ENCODE peak calls at places on chromosomes 11 and 22, in nine cellular contexts. W is GM12865; Z is activated CD4-positive, alpha-beta T cell treated with anti-CD3 and anti-CD28 coated beads for 24 hours; Q is A549; L is substantia nigra; O is activated T-helper 9 cell treated with anti-CD3 and anti-CD28 coated beads, Interleukin-2, amount 50 U/mL, for 16 hours; E is M059J; M is cardiac muscle cell; Y is mesendoderm. V is an unnamed sample.

GRCh38 chr11:15969701-15970329 is 386.5 kb downstream of the SOX6 start:
- DNase-seq in L (no peak), Q (no peak), E (peak), M (no peak), Z (no peak), O (no peak), W (peak), Y (no peak), V (no peak)

GRCh38 chr22:27113211-27114030 is 456.0 kb downstream of the MIAT start:
- DNase-seq in Z (no peak), E (peak), L (peak), W (no peak), M (no peak), Q (peak), Y (peak), O (no peak), V (peak)

GRCh38 chr22:46866591-46866990 is 104.1 kb downstream of the TBC1D22A start:
- DNase-seq in Q (no peak), O (no peak), L (no peak), E (peak), Z (no peak), M (no peak), Y (peak), W (no peak), V (no peak)

GRCh38 chr22:18076060-18076497 is 1.7 kb upstream of the PEX26 start:
- DNase-seq in W (peak), Q (peak), O (no peak), Y (peak), M (peak), Z (peak), E (peak), L (peak), V (peak)

GRCh38 chr11:47433991-47434786 is 8.0 kb upstream of the PSMC3 start:
- DNase-seq in E (peak), Y (no peak), Q (no peak), Z (no peak), W (no peak), L (no peak), O (no peak), M (no peak), V (peak)

GRCh38 chr22:11066458-11067285 is 4461.3 kb upstream of the OR11H1 start:
- DNase-seq in M (no peak), W (no peak), Y (no peak), Q (no peak), O (no peak), L (no peak), Z (no peak), E (no peak), V (no peak)

GRCh38 chr22:47152938-47153337 is 390.5 kb downstream of the TBC1D22A start:
- DNase-seq in Z (no peak), Y (no peak), W (no peak), O (no peak), Q (no peak), E (peak), L (no peak), M (no peak), V (no peak)

GRCh38 chr22:28395920-28396447 is 283.7 kb downstream of the TTC28 start:
- DNase-seq in E (peak), O (no peak), L (no peak), Y (no peak), Z (no peak), Q (peak), W (no peak), M (no peak), V (no peak)

GRCh38 chr22:25417792-25418191 is 146.7 kb upstream of the GRK3 start:
- DNase-seq in Z (no peak), E (no peak), L (no peak), Y (no peak), Q (no peak), O (no peak), W (no peak), M (no peak), V (no peak)

GRCh38 chr11:14179126-14179820 is 179.7 kb downstream of the RRAS2 start:
- DNase-seq in O (no peak), E (peak), M (no peak), Q (no peak), Y (no peak), L (no peak), Z (no peak), W (no peak), V (no peak)

GRCh38 chr22:22047266-22047665 is 64.7 kb upstream of the TOP3B start:
- DNase-seq in O (no peak), L (no peak), E (no peak), Y (no peak), M (no peak), W (no peak), Q (no peak), Z (no peak), V (no peak)

GRCh38 chr22:37431811-37432707 is 4.8 kb upstream of the ELFN2 start:
- DNase-seq in W (peak), L (no peak), Q (peak), Y (no peak), M (no peak), O (peak), Z (peak), E (peak), V (no peak)

GRCh38 chr11:109037856-109038780 is 373.2 kb downstream of the DDX10 start:
- DNase-seq in O (no peak), L (no peak), E (peak), Q (no peak), Z (no peak), M (no peak), W (no peak), Y (no peak), V (peak)

GRCh38 chr11:65488273-65489058 is 10.4 kb upstream of the MALAT1 start:
- DNase-seq in Y (peak), Q (peak), O (no peak), L (no peak), W (no peak), Z (no peak), M (no peak), E (peak), V (peak)

GRCh38 chr22:42719133-42719532 is 1.5 kb downstream of the A4GALT start:
- DNase-seq in Y (no peak), W (peak), O (no peak), E (no peak), L (no peak), M (no peak), Z (no peak), Q (no peak), V (no peak)

GRCh38 chr11:8477151-8477550 is 116.9 kb downstream of the STK33 start:
- DNase-seq in Q (no peak), O (no peak), W (no peak), Z (no peak), E (no peak), L (no peak), M (no peak), Y (no peak), V (no peak)

GRCh38 chr11:46391578-46392420 is at the start of gene CHRM4:
- DNase-seq in E (peak), Q (peak), W (no peak), M (peak), Z (no peak), O (no peak), L (no peak), Y (peak), V (no peak)

GRCh38 chr11:6992026-6992425 is 28.1 kb downstream of the ZNF214 start:
- DNase-seq in L (no peak), W (no peak), Z (no peak), Q (no peak), O (no peak), M (no peak), Y (no peak), E (no peak), V (no peak)

GRCh38 chr11:47361419-47361818 is 8.9 kb upstream of the MYBPC3 start:
- DNase-seq in Z (no peak), O (no peak), Y (no peak), L (no peak), M (no peak), W (no peak), Q (no peak), E (no peak), V (no peak)

GRCh38 chr11:101169944-101170343 is 40.3 kb upstream of the PGR start:
- DNase-seq in Y (no peak), M (no peak), O (no peak), Z (no peak), W (no peak), L (no peak), E (no peak), Q (no peak), V (no peak)

GRCh38 chr11:112977620-112978212 is 16.5 kb downstream of the NCAM1 start:
- DNase-seq in Z (no peak), L (no peak), Y (no peak), O (no peak), M (no peak), Q (no peak), W (no peak), E (no peak), V (peak)

GRCh38 chr22:17167486-17167885 is 8.4 kb upstream of the HDHD5 start:
- DNase-seq in Z (no peak), M (no peak), O (no peak), L (peak), Q (no peak), Y (no peak), W (no peak), E (no peak), V (peak)

GRCh38 chr11:83265331-83265730 is 20.8 kb downstream of the CCDC90B start:
- DNase-seq in Y (no peak), Q (no peak), E (peak), W (no peak), M (no peak), Z (no peak), O (no peak), L (no peak), V (no peak)

GRCh38 chr11:1920909-1921575 is 1.5 kb downstream of the TNNT3 start:
- DNase-seq in L (no peak), Q (no peak), E (no peak), M (no peak), Z (no peak), O (no peak), Y (no peak), W (peak), V (no peak)

GRCh38 chr11:13376402-13376801 is 86.6 kb downstream of the BTBD10 start:
- DNase-seq in Q (no peak), E (no peak), Y (no peak), O (no peak), W (no peak), L (no peak), Z (no peak), M (no peak), V (no peak)

GRCh38 chr11:110093407-110094297 is 460 bp downstream of the ZC3H12C start:
- DNase-seq in Q (peak), L (peak), W (peak), E (peak), Y (peak), Z (no peak), M (peak), O (no peak), V (peak)

GRCh38 chr22:23796461-23796860 is 9.7 kb downstream of the SMARCB1 start:
- DNase-seq in L (no peak), O (no peak), Z (no peak), Y (no peak), M (no peak), Q (no peak), W (no peak), E (no peak), V (no peak)

GRCh38 chr11:85385561-85385960 is 241.6 kb downstream of the DLG2 start:
- DNase-seq in W (no peak), Y (no peak), M (no peak), Z (no peak), L (no peak), Q (no peak), E (no peak), O (no peak), V (no peak)

GRCh38 chr11:18046116-18046777 is at the start of gene TPH1:
- DNase-seq in E (peak), W (no peak), O (no peak), Q (no peak), M (peak), Z (no peak), Y (peak), L (no peak), V (no peak)

GRCh38 chr22:24459911-24460310 is 32.5 kb downstream of the ADORA2A start:
- DNase-seq in O (no peak), E (no peak), Q (no peak), Z (no peak), M (no peak), Y (no peak), L (no peak), W (no peak), V (no peak)

GRCh38 chr11:94749367-94749766 is 18.8 kb upstream of the AMOTL1 start:
- DNase-seq in Z (no peak), W (no peak), Y (no peak), Q (peak), M (no peak), L (no peak), E (peak), O (no peak), V (no peak)

GRCh38 chr22:18985761-18986160 is 49.7 kb upstream of the PRODH start:
- DNase-seq in M (no peak), L (no peak), Z (no peak), Y (no peak), W (no peak), Q (no peak), O (no peak), E (no peak), V (no peak)

GRCh38 chr11:34654491-34655334 is 33.8 kb downstream of the EHF start:
- DNase-seq in M (no peak), Q (peak), W (no peak), Z (no peak), E (peak), O (no peak), L (peak), Y (peak), V (peak)

GRCh38 chr11:16876053-16876752 is 137.8 kb downstream of the C11orf58 start:
- DNase-seq in O (no peak), W (no peak), Y (no peak), Z (no peak), Q (no peak), L (no peak), E (no peak), M (no peak), V (no peak)

GRCh38 chr22:49229483-49230193 is 598.0 kb downstream of the BRD1 start:
- DNase-seq in W (no peak), Z (no peak), E (no peak), O (no peak), M (no peak), Y (no peak), L (no peak), Q (no peak), V (no peak)

GRCh38 chr11:44519989-44520737 is 45.3 kb upstream of the CD82 start:
- DNase-seq in Z (no peak), W (no peak), O (no peak), M (no peak), L (no peak), Q (no peak), E (no peak), Y (no peak), V (no peak)

GRCh38 chr22:36938028-36938425 is 24.6 kb downstream of the CSF2RB start:
- DNase-seq in O (no peak), Z (no peak), L (no peak), E (no peak), W (no peak), Y (no peak), M (no peak), Q (no peak), V (no peak)

GRCh38 chr22:47357086-47357485 is 594.6 kb downstream of the TBC1D22A start:
- DNase-seq in M (no peak), Z (no peak), W (no peak), Q (no peak), E (no peak), Y (no peak), O (no peak), L (no peak), V (no peak)

GRCh38 chr11:71504526-71504925 is 22.5 kb upstream of the KRTAP5-7 start:
- DNase-seq in L (no peak), Z (no peak), E (no peak), Q (no peak), W (no peak), O (no peak), M (no peak), Y (peak), V (no peak)

GRCh38 chr11:1946812-1947480 is at the start of gene MRPL23:
- DNase-seq in O (no peak), L (no peak), M (no peak), E (no peak), Q (no peak), W (no peak), Z (no peak), Y (no peak), V (no peak)